ENCODE peak calls at places on chromosomes 2 and 18, in seven cellular contexts. S is HCT116, A is hepatocyte, M is keratinocyte, B is GM23338, R is PC-3, Z is IMR-90. W is an unnamed sample.

GRCh38 chr18:46939337-46939963 is 22.0 kb downstream of the KATNAL2 start:
- DNase-seq in S (no peak), A (peak; percentile 53), M (no peak), B (peak; percentile 10), R (no peak), Z (peak; percentile 66), W (no peak)

GRCh38 chr2:65377556-65378307 is 54.7 kb downstream of the SPRED2 start:
- DNase-seq in S (no peak), A (peak; percentile 72), M (peak; percentile 59), B (peak; percentile 55), R (peak; percentile 90), Z (peak; percentile 88), W (no peak)

GRCh38 chr2:91442246-91442905 is 2750.9 kb downstream of the RPIA start:
- DNase-seq in S (no peak), A (peak; percentile 32), M (no peak), B (peak; percentile 32), R (peak; percentile 1), Z (no peak), W (peak; percentile 2)

GRCh38 chr2:52117299-52117698 is 1085.4 kb upstream of the NRXN1 start:
- DNase-seq in S (no peak), A (no peak), M (no peak), B (no peak), R (peak; percentile 51), Z (peak; percentile 74), W (no peak)

GRCh38 chr2:184692137-184692734 is 93.9 kb downstream of the ZNF804A start:
- DNase-seq in S (no peak), A (no peak), M (no peak), B (no peak), R (no peak), Z (no peak), W (no peak)

GRCh38 chr2:88556026-88556425 is 71.2 kb downstream of the EIF2AK3 start:
- DNase-seq in S (no peak), A (no peak), M (no peak), B (no peak), R (no peak), Z (no peak), W (no peak)

GRCh38 chr2:1543776-1544477 is 130.7 kb downstream of the TPO start:
- DNase-seq in S (no peak), A (no peak), M (no peak), B (no peak), R (no peak), Z (no peak), W (no peak)

GRCh38 chr18:5744659-5745058 is 150.7 kb downstream of the TMEM200C start:
- DNase-seq in S (no peak), A (no peak), M (no peak), B (no peak), R (no peak), Z (no peak), W (no peak)

GRCh38 chr2:73984203-73984921 is at the start of gene TET3:
- DNase-seq in S (no peak), A (peak; percentile 81), M (no peak), B (peak; percentile 58), R (peak; percentile 37), Z (no peak), W (peak; percentile 62)

GRCh38 chr2:214482716-214483115 is 71.9 kb downstream of the VWC2L start:
- DNase-seq in S (no peak), A (no peak), M (no peak), B (no peak), R (no peak), Z (no peak), W (peak; percentile 22)

GRCh38 chr2:223735659-223736244 is 101.6 kb downstream of the AP1S3 start:
- DNase-seq in S (no peak), A (peak; percentile 26), M (no peak), B (no peak), R (peak; percentile 83), Z (peak; percentile 96), W (no peak)

GRCh38 chr2:61179701-61180639 is 18.0 kb downstream of the C2orf74 start:
- DNase-seq in S (no peak), A (peak; percentile 57), M (no peak), B (peak; percentile 10), R (peak; percentile 47), Z (peak; percentile 77), W (no peak)

GRCh38 chr18:70650878-70651277 is 362.0 kb downstream of the SOCS6 start:
- DNase-seq in S (no peak), A (no peak), M (no peak), B (no peak), R (no peak), Z (no peak), W (no peak)

GRCh38 chr18:45871655-45872054 is 46.2 kb downstream of the SIGLEC15 start:
- DNase-seq in S (no peak), A (no peak), M (no peak), B (no peak), R (peak; percentile 30), Z (peak; percentile 34), W (no peak)

GRCh38 chr2:28997237-28997846 is 16.2 kb downstream of the TOGARAM2 start:
- DNase-seq in S (no peak), A (no peak), M (no peak), B (no peak), R (peak; percentile 8), Z (peak; percentile 22), W (no peak)

GRCh38 chr2:74428675-74429074 is 7.1 kb downstream of the WDR54 start:
- DNase-seq in S (no peak), A (no peak), M (no peak), B (no peak), R (no peak), Z (no peak), W (no peak)

GRCh38 chr2:206478340-206478739 is 35.0 kb downstream of the ADAM23 start:
- DNase-seq in S (no peak), A (no peak), M (no peak), B (no peak), R (no peak), Z (no peak), W (no peak)

GRCh38 chr2:163693484-163693883 is 42.3 kb downstream of the FIGN start:
- DNase-seq in S (no peak), A (no peak), M (no peak), B (no peak), R (no peak), Z (no peak), W (no peak)

GRCh38 chr2:225486226-225486625 is 86.7 kb downstream of the NYAP2 start:
- DNase-seq in S (no peak), A (peak; percentile 40), M (no peak), B (no peak), R (no peak), Z (no peak), W (no peak)

GRCh38 chr2:73092146-73092783 is 20.5 kb downstream of the RAB11FIP5 start:
- DNase-seq in S (no peak), A (peak; percentile 62), M (no peak), B (no peak), R (no peak), Z (no peak), W (no peak)

GRCh38 chr2:166960702-166961101 is 72.4 kb downstream of the XIRP2 start:
- DNase-seq in S (no peak), A (no peak), M (no peak), B (no peak), R (no peak), Z (no peak), W (no peak)

GRCh38 chr18:35642802-35643201 is 61.3 kb downstream of the GALNT1 start:
- DNase-seq in S (no peak), A (no peak), M (no peak), B (no peak), R (no peak), Z (peak; percentile 7), W (no peak)

GRCh38 chr18:13427354-13427753 is 208.8 kb downstream of the LDLRAD4 start:
- DNase-seq in S (no peak), A (no peak), M (no peak), B (no peak), R (no peak), Z (no peak), W (no peak)

GRCh38 chr2:10305715-10306114 is 3.0 kb downstream of the HPCAL1 start:
- DNase-seq in S (no peak), A (peak; percentile 46), M (no peak), B (peak; percentile 63), R (peak; percentile 52), Z (no peak), W (peak; percentile 50)

GRCh38 chr2:96913398-96914202 is 43.7 kb upstream of the SEMA4C start:
- DNase-seq in S (no peak), A (no peak), M (no peak), B (no peak), R (no peak), Z (no peak), W (no peak)

GRCh38 chr2:54603796-54604195 is 119.7 kb upstream of the EML6 start:
- DNase-seq in S (no peak), A (no peak), M (no peak), B (no peak), R (no peak), Z (no peak), W (no peak)

GRCh38 chr2:54605836-54606235 is 117.6 kb upstream of the EML6 start:
- DNase-seq in S (no peak), A (no peak), M (no peak), B (no peak), R (no peak), Z (peak; percentile 53), W (no peak)

GRCh38 chr2:54604771-54605350 is 118.6 kb upstream of the EML6 start:
- DNase-seq in S (no peak), A (no peak), M (no peak), B (no peak), R (no peak), Z (no peak), W (peak; percentile 18)

GRCh38 chr2:54608224-54608623 is 115.2 kb upstream of the EML6 start:
- DNase-seq in S (no peak), A (no peak), M (no peak), B (no peak), R (no peak), Z (no peak), W (no peak)

GRCh38 chr2:54606393-54606973 is 117.0 kb upstream of the EML6 start:
- DNase-seq in S (no peak), A (no peak), M (no peak), B (no peak), R (no peak), Z (no peak), W (no peak)
- H4K20me1 ChIP-seq in S (no peaks in the 10 kb centered on the region), A (peaks cover 100% of the 10 kb centered on the region), M (peaks cover 5% of the 10 kb centered on the region), B (peaks cover 78% of the 10 kb centered on the region), R (peaks cover 66% of the 10 kb centered on the region), Z (peaks cover 73% of the 10 kb centered on the region), W (peaks cover 47% of the 10 kb centered on the region)

DNA sequence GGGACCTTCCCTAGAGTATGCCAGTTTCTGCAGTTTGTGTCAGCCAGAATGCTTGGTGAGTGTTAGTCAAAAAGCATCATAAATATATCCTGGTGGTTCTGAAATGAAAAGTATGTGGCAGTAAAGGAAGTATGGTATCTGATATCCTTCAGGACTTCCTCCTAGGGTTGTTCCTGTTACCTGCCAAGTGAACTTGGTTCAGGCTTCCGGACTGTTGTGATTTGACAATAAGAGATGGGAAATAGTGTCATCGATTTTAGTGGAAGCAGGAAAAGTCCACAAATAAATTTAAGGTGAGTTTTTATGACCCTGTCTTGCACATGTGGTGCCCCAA is 2.0 kb downstream of the TANC1 start:
- DNase-seq in S (no peak), A (no peak), M (no peak), B (no peak), R (peak; percentile 54), Z (no peak), W (no peak)
- H4K20me1 ChIP-seq in S (no peaks in the 10 kb centered on the region), A (peaks cover 26% of the 10 kb centered on the region), M (peaks cover 24% of the 10 kb centered on the region), B (peaks cover 18% of the 10 kb centered on the region), R (peaks cover 4% of the 10 kb centered on the region), Z (peaks cover 55% of the 10 kb centered on the region), W (peaks cover 33% of the 10 kb centered on the region)

GRCh38 chr2:98488252-98488651 is 43.6 kb downstream of the INPP4A start:
- DNase-seq in S (no peak), A (no peak), M (no peak), B (no peak), R (no peak), Z (no peak), W (no peak)
- H4K20me1 ChIP-seq in S (no peaks in the 10 kb centered on the region), A (peaks cover 3% of the 10 kb centered on the region), M (no peaks in the 10 kb centered on the region), B (peaks cover 30% of the 10 kb centered on the region), R (no peaks in the 10 kb centered on the region), Z (peaks cover 53% of the 10 kb centered on the region), W (peaks cover 8% of the 10 kb centered on the region)

GRCh38 chr2:111155610-111156009 is 34.9 kb downstream of the BCL2L11 start:
- DNase-seq in S (no peak), A (no peak), M (peak; percentile 52), B (no peak), R (no peak), Z (peak; percentile 12), W (no peak)
- H4K20me1 ChIP-seq in S (no peaks in the 10 kb centered on the region), A (peaks cover 65% of the 10 kb centered on the region), M (no peaks in the 10 kb centered on the region), B (peaks cover 28% of the 10 kb centered on the region), R (peaks cover 11% of the 10 kb centered on the region), Z (peaks cover 11% of the 10 kb centered on the region), W (peaks cover 96% of the 10 kb centered on the region)